ENCODE peak calls at places on chromosomes 7 and 10, in nine cellular contexts. W is uterus, X is heart left ventricle, O is body of pancreas, Q is A673, I is psoas muscle, H is breast epithelium, L is heart right ventricle, A is spleen. D is an unnamed sample.
A peak's percentile ranks its signal among the peaks of the same experiment; 100 is the strongest.

GRCh38 chr7:132049462-132050304 is 493.3 kb upstream of the PODXL start:
- DNase-seq in X (no peak), H (no peak), O (peak; percentile 54), W (no peak), I (no peak), Q (peak; percentile 54), L (no peak), A (no peak), D (peak; percentile 29)

GRCh38 chr7:36127075-36127740 is 25.8 kb upstream of the EEPD1 start:
- DNase-seq in L (no peak), Q (no peak), W (no peak), I (peak; percentile 58), H (no peak), O (no peak), A (no peak), X (no peak), D (no peak)

GRCh38 chr7:75866497-75867389 is 12.1 kb upstream of the RHBDD2 start:
- DNase-seq in A (peak; percentile 82), Q (peak; percentile 56), W (peak; percentile 41), O (peak; percentile 58), H (peak; percentile 32), I (peak; percentile 68), L (peak; percentile 30), X (peak; percentile 66), D (peak; percentile 65)

GRCh38 chr7:2007526-2007925 is 225.2 kb downstream of the MAD1L1 start:
- DNase-seq in L (no peak), H (no peak), W (no peak), X (peak; percentile 16), O (no peak), A (peak; percentile 36), Q (no peak), I (peak; percentile 21), D (no peak)

GRCh38 chr10:127013251-127013656 is 108.0 kb downstream of the DOCK1 start:
- DNase-seq in H (no peak), O (peak; percentile 37), A (no peak), L (no peak), X (no peak), I (no peak), Q (no peak), W (no peak), D (no peak)

GRCh38 chr7:143913945-143914615 is 12.1 kb upstream of the TCAF1 start:
- DNase-seq in L (no peak), O (no peak), X (no peak), Q (no peak), A (no peak), I (no peak), W (no peak), H (no peak), D (no peak)

GRCh38 chr10:20726381-20726780 is 170.7 kb downstream of the NEBL start:
- DNase-seq in L (no peak), W (no peak), O (no peak), A (no peak), I (no peak), H (no peak), X (no peak), Q (no peak), D (no peak)

GRCh38 chr10:2279666-2280065 is 542.3 kb upstream of the ADARB2 start:
- DNase-seq in X (no peak), H (no peak), W (no peak), I (no peak), L (no peak), Q (no peak), O (no peak), A (no peak), D (no peak)

GRCh38 chr7:131547589-131547988 is 8.8 kb downstream of the PODXL start:
- DNase-seq in I (no peak), L (no peak), O (no peak), A (peak; percentile 44), Q (no peak), W (no peak), H (no peak), X (no peak), D (no peak)

GRCh38 chr10:81696609-81697388 is 178.2 kb upstream of the NRG3 start:
- DNase-seq in H (no peak), I (no peak), L (no peak), A (peak; percentile 54), W (no peak), Q (no peak), X (no peak), O (no peak), D (no peak)

GRCh38 chr7:36037121-36037662 is 115.9 kb upstream of the EEPD1 start:
- DNase-seq in I (peak; percentile 62), L (peak; percentile 52), A (no peak), O (peak; percentile 81), W (peak; percentile 74), X (peak; percentile 69), Q (peak; percentile 32), H (peak; percentile 91), D (peak; percentile 44)

DNA sequence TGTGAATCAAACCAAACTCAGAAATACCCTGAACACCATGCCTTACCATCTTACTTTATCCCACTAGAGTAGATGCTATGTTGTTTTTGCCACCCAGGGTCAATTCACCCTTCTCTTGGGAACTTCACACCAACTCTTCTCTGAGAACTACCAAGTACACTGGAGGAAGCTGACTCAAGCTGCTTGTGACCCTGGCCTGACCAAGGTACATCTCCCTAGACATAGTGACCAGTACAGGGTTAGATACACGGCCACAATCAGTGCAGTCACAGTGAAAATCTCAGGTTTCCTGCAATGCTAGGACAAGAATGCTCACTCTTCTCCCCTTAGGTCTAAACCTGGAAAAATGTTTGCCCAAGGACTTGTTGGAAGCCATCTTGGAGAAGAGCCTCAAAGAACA is 31.8 kb downstream of the EZH2 start:
- DNase-seq in O (no peak), Q (no peak), L (no peak), W (no peak), X (no peak), A (no peak), I (no peak), H (no peak), D (no peak)
- H3K4me1 ChIP-seq in O (peaks cover 13% of the 10 kb centered on the region), Q (peaks cover 65% of the 10 kb centered on the region), L (no peaks in the 10 kb centered on the region), W (no peaks in the 10 kb centered on the region), X (no peaks in the 10 kb centered on the region), A (peaks cover 2% of the 10 kb centered on the region), I (no peaks in the 10 kb centered on the region), H (no peaks in the 10 kb centered on the region), D (no peaks in the 10 kb centered on the region)

DNA sequence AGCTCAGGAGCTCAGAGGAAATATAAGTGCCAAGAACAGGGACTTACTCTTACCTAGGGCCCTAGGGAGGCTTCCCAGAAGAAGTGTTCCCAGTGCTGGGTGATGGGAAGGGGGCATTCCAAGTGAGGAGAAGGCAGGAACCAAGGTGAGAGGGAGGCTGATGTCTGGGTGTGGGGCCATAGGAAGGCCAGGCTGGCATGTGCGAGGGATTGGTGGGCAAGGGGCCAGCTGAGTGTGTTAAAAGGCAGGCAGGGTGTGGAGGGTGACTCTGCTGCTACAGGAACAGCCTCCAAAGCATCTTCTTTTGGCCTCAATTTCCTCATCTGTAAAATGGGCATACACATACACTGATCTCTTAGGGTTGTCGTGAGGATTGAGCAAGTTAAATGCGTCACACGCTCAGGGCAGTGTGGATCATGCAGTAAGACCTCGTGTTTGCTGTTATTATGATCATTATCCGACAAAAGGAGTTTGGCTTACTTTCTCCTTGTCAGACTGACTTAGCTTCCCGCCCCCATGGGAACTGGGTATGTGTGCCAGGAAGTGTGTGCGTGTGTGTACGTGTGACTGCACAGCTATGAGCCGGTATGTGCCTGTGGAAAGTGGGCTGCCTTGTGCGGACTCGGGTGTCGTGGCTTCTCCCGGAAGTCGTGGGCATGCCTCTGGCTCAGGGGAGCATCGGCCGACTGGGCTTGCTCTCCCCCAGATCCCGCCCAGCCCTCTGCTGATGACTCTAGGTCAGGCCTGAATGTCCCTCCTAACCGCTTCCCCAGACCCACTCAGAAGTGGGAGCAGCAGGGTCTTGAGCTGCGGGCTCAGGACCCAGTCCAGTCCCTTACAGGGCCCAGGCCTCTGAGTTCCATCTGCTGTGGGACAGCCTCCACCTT is 59.6 kb downstream of the NEURL1 start:
- DNase-seq in A (peak; percentile 68), X (no peak), I (peak; percentile 55), H (no peak), Q (no peak), L (no peak), W (no peak), O (no peak), D (no peak)
- H3K27me3 ChIP-seq in A (no peaks in the 10 kb centered on the region), X (peaks cover 8% of the 10 kb centered on the region), I (no peaks in the 10 kb centered on the region), H (no peaks in the 10 kb centered on the region), Q (no peaks in the 10 kb centered on the region), L (peaks cover 21% of the 10 kb centered on the region), W (no peaks in the 10 kb centered on the region), O (no peaks in the 10 kb centered on the region), D (no peaks in the 10 kb centered on the region)

GRCh38 chr7:142784096-142784495 is 13.3 kb downstream of the PRSS2 start:
- DNase-seq in H (no peak), W (no peak), A (no peak), L (no peak), Q (no peak), O (no peak), X (no peak), I (no peak), D (no peak)
- TF ChIP-seq CTCF in H (no peak), W (no peak), A (no peak), L (no peak), Q (no peak), O (peak; percentile 22), X (no peak), I (no peak), D (no peak)

GRCh38 chr10:61839911-61840310 is 61.6 kb upstream of the ARID5B start:
- DNase-seq in H (no peak), A (no peak), L (no peak), I (no peak), W (no peak), X (no peak), O (no peak), Q (no peak), D (no peak)
- H3K4me1 ChIP-seq in H (no peaks in the 10 kb centered on the region), A (peaks cover 3% of the 10 kb centered on the region), L (no peaks in the 10 kb centered on the region), I (peaks cover 29% of the 10 kb centered on the region), W (peaks cover 4% of the 10 kb centered on the region), X (peaks cover 9% of the 10 kb centered on the region), O (peaks cover 69% of the 10 kb centered on the region), Q (peaks cover 34% of the 10 kb centered on the region), D (peaks cover 2% of the 10 kb centered on the region)

GRCh38 chr10:8054243-8054497 is 318 bp upstream of the GATA3 start:
- DNase-seq in W (no peak), O (no peak), H (no peak), Q (no peak), X (no peak), I (no peak), L (no peak), A (no peak), D (no peak)
- H3K27me3 ChIP-seq in W (peaks cover 32% of the 10 kb centered on the region), O (peaks cover 60% of the 10 kb centered on the region), H (no peaks in the 10 kb centered on the region), Q (peaks cover 42% of the 10 kb centered on the region), X (peaks cover 96% of the 10 kb centered on the region), I (peaks cover 52% of the 10 kb centered on the region), L (peaks cover 100% of the 10 kb centered on the region), A (peaks cover 68% of the 10 kb centered on the region), D (peaks cover 15% of the 10 kb centered on the region)

GRCh38 chr10:103062854-103063642 is 130.0 kb downstream of the NT5C2 start:
- DNase-seq in O (no peak), A (no peak), I (no peak), X (no peak), L (no peak), H (no peak), W (no peak), Q (no peak), D (no peak)
- TF ChIP-seq CTCF in O (no peak), A (no peak), I (no peak), X (peak; percentile 20), L (peak; percentile 29), H (no peak), W (no peak), Q (peak; percentile 39), D (no peak)

D was measured in lung.